ENCODE peak calls at places on chromosome 2, in five cellular contexts. O is left ventricle myocardium inferior, I is DND-41, Q is neural crest cell, M is fibroblast of lung. Y is an unnamed sample.

GRCh38 chr2:227504700-227505099 is 32.7 kb downstream of the AGFG1 start:
- DNase-seq in I (no peak), Q (no peak), O (no peak), M (no peak), Y (no peak)

GRCh38 chr2:84704505-84705244 is 176.2 kb downstream of the TRABD2A start:
- DNase-seq in O (no peak), Q (no peak), I (no peak), M (no peak), Y (no peak)

GRCh38 chr2:178811045-178811444 is 3.8 kb upstream of the TTN start:
- DNase-seq in O (no peak), I (no peak), Q (no peak), M (no peak), Y (no peak)

GRCh38 chr2:113906647-113907046 is 16.8 kb downstream of the ACTR3 start:
- DNase-seq in M (no peak), I (no peak), Q (no peak), O (no peak), Y (no peak)

GRCh38 chr2:14994721-14995120 is 362.2 kb downstream of the LRATD1 start:
- DNase-seq in O (no peak), Q (no peak), M (no peak), I (no peak), Y (no peak)

GRCh38 chr2:241386519-241386918 is 30.4 kb downstream of the FARP2 start:
- DNase-seq in O (no peak), M (no peak), I (no peak), Q (no peak), Y (no peak)

GRCh38 chr2:20660506-20660905 is 6.4 kb upstream of the GDF7 start:
- DNase-seq in I (no peak), Q (no peak), M (no peak), O (no peak), Y (no peak)

GRCh38 chr2:238030422-238031155 is 30.2 kb upstream of the SCLY start:
- DNase-seq in I (no peak), M (no peak), Q (no peak), O (no peak), Y (no peak)

GRCh38 chr2:217551229-217551909 is 451.4 kb downstream of the TNS1 start:
- DNase-seq in I (no peak), Q (no peak), M (peak; percentile 86), O (no peak), Y (no peak)

GRCh38 chr2:105454801-105455485 is 56.1 kb upstream of the FHL2 start:
- DNase-seq in O (no peak), Q (no peak), M (peak; percentile 90), I (peak; percentile 5), Y (peak; percentile 34)

GRCh38 chr2:225693259-225693658 is 293.7 kb downstream of the NYAP2 start:
- DNase-seq in Q (no peak), M (no peak), I (no peak), O (no peak), Y (no peak)

GRCh38 chr2:119249855-119250775 is 26.5 kb downstream of the STEAP3 start:
- DNase-seq in Q (no peak), M (no peak), I (no peak), O (no peak), Y (no peak)

GRCh38 chr2:203360833-203361430 is 32.7 kb downstream of the ABI2 start:
- DNase-seq in Q (no peak), M (no peak), O (peak; percentile 36), I (no peak), Y (no peak)

GRCh38 chr2:69943000-69943840 is 18.2 kb downstream of the ASPRV1 start:
- DNase-seq in M (no peak), Q (no peak), O (no peak), I (no peak), Y (peak; percentile 25)

GRCh38 chr2:57759131-57759530 is 287.5 kb upstream of the VRK2 start:
- DNase-seq in M (no peak), O (no peak), I (no peak), Q (no peak), Y (no peak)

GRCh38 chr2:57758686-57759085 is 287.9 kb upstream of the VRK2 start:
- DNase-seq in M (no peak), O (no peak), Q (no peak), I (no peak), Y (no peak)

GRCh38 chr2:57759822-57760300 is 286.7 kb upstream of the VRK2 start:
- DNase-seq in O (peak; percentile 79), M (peak; percentile 73), I (peak; percentile 69), Q (peak; percentile 98), Y (peak; percentile 79)

DNA sequence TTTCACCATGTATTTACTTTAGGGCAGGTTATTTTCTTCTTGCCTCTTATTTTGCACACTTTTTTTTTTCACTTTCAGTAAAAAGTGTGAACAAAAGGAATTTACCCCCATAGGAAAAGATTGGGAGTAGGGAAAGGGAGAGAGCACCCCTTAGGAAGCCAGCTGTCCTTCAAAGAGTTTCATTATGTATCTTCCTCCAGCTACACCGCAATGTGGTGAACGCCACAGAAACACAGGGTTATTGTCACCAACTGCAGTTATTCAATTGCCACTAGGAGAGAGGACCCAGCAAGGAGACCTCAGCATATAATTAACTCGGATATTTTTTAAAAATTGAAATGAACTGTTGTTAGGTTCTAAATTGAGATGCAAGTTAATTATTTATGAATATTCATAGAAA is 286.2 kb upstream of the VRK2 start:
- DNase-seq in Q (peak; percentile 10), M (no peak), O (no peak), I (no peak), Y (peak; percentile 5)
- TF ChIP-seq CTCF in Q (no peak), M (no peak), O (no peak), I (no peak), Y (no peak)

DNA sequence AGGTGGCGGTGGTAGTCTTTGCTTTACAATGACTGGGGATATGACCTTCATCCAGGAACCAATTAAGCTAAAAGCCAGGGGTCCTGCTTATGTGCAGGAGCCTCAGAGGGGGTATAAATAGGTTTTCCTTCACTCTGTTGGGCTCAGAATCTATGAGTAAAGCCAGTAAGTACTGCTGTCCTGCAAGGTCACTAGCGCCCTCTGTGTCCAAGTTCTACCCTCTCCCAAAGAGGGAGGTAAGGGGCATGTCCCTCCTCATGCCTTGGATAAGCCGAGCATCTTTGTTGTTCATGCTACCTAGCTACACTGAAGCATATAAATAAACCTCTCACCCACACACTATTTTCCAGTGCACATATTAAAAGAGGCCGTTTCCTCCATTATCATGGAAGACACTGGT is 79.4 kb downstream of the SPRED2 start:
- DNase-seq in M (no peak), Q (no peak), I (no peak), O (no peak), Y (no peak)
- TF ChIP-seq CTCF in M (no peak), Q (no peak), I (peak; percentile 12), O (no peak), Y (no peak)

GRCh38 chr2:109611467-109612095 is 2.2 kb downstream of the SEPTIN10 start:
- DNase-seq in O (no peak), M (peak; percentile 85), Q (no peak), I (no peak), Y (no peak)
- TF ChIP-seq CTCF in O (no peak), M (no peak), Q (no peak), I (no peak), Y (no peak)

GRCh38 chr2:170770008-170770303 is 222 bp upstream of the ERICH2 start:
- DNase-seq in Q (no peak), I (no peak), M (no peak), O (no peak), Y (no peak)

GRCh38 chr2:170770304-170771048 is at the start of gene ERICH2:
- DNase-seq in M (peak; percentile 62), I (no peak), Q (peak; percentile 60), O (peak; percentile 79), Y (peak; percentile 77)

GRCh38 chr2:170774074-170774473 is 3.9 kb downstream of the ERICH2 start:
- DNase-seq in Q (no peak), I (no peak), M (no peak), O (no peak), Y (no peak)

GRCh38 chr2:170772295-170772694 is 2.1 kb downstream of the ERICH2 start:
- DNase-seq in Q (no peak), M (no peak), I (no peak), O (no peak), Y (no peak)

GRCh38 chr2:170771049-170771937 is 1.1 kb downstream of the ERICH2 start:
- DNase-seq in I (no peak), O (no peak), M (peak; percentile 25), Q (no peak), Y (peak; percentile 46)
- TF ChIP-seq CTCF in I (no peak), O (no peak), M (no peak), Q (no peak), Y (no peak)

GRCh38 chr2:232439758-232440135 is 16.2 kb upstream of the ALPI start:
- DNase-seq in Q (no peak), M (no peak), O (no peak), I (no peak), Y (no peak)

GRCh38 chr2:232447091-232447620 is 8.8 kb upstream of the ALPI start:
- DNase-seq in M (no peak), Q (no peak), O (no peak), I (no peak), Y (no peak)

GRCh38 chr2:232441147-232441651 is 14.8 kb upstream of the ALPI start:
- DNase-seq in M (no peak), Q (no peak), O (no peak), I (no peak), Y (no peak)

GRCh38 chr2:232447638-232448472 is 8.1 kb upstream of the ALPI start:
- DNase-seq in I (no peak), Q (no peak), M (peak; percentile 11), O (peak; percentile 12), Y (no peak)

DNA sequence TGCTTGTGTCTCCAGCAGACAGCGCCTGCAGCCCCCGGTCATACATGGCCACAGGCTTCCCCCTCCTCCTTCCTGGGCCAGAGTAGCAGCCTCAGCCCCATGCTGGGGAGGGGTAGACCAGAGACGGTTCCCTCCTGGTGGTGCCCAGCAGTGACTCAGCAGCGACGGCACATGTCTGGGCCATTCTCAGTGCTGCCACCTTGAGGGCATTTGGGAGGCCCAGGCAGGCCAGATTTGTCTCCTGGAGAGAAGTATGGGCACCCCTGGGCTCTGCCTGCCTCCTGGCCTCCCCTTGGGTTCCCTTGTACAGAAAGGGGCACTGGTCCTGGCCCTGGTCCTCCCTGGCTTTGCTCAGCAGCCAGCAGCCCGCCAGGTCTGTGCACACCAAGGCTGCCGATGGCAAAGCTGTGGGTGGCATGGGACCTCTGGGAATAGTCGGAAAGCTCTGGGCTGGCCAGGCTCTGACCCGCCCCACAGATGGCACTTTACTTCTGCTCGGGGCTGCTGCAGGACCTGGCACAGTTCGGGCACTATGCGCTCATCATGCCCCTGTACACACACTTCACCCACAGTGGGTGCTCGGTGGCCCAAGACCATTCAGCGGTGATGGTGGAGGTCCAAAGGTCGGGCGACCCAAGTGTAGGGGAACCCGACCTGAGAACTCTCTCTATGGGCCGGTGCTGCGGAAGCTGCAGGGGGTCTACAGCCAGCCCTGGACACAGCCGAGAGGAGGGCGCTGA is 11.4 kb upstream of the ALPI start:
- DNase-seq in Q (peak; percentile 65), M (peak; percentile 45), O (peak; percentile 17), I (peak; percentile 76), Y (peak; percentile 85)
- TF ChIP-seq CTCF in Q (peak; percentile 67), M (peak; percentile 42), O (peak; percentile 51), I (peak; percentile 77), Y (peak; percentile 61)

GRCh38 chr2:173400760-173401159 is 46.1 kb downstream of the CDCA7 start:
- DNase-seq in Q (no peak), O (no peak), I (peak; percentile 13), M (no peak), Y (peak; percentile 15)
- TF ChIP-seq CTCF in Q (peak; percentile 42), O (no peak), I (peak; percentile 51), M (no peak), Y (peak; percentile 38)

GRCh38 chr2:190121971-190122370 is 59.4 kb upstream of the MSTN start:
- DNase-seq in Q (no peak), I (no peak), O (no peak), M (peak; percentile 13), Y (no peak)
- TF ChIP-seq CTCF in Q (peak; percentile 57), I (peak; percentile 39), O (peak; percentile 58), M (peak; percentile 29), Y (no peak)

Y was measured in activated CD8-positive, alpha-beta T cell treated with anti-CD3 and anti-CD28 coated beads for 36 hours.